ENCODE peak calls at places on chromosomes 11 and 22, in ten cellular contexts. K, A, G, L, F, Y, X, C, J and O are unnamed samples.

GRCh38 chr11:19980957-19981669 is 179.2 kb downstream of the DBX1 start:
- DNase-seq in A (no peak), G (no peak), J (no peak), L (no peak), K (peak; percentile 74), F (peak; percentile 69), Y (peak; percentile 28), X (peak; percentile 55), C (peak; percentile 72), O (peak; percentile 68)

GRCh38 chr22:47127441-47127871 is 365.0 kb downstream of the TBC1D22A start:
- DNase-seq in L (peak; percentile 42), F (no peak), J (peak; percentile 52), K (no peak), A (no peak), Y (no peak), X (no peak), G (no peak), C (peak; percentile 62), O (no peak)

GRCh38 chr11:2305140-2305861 is 3.5 kb downstream of the TSPAN32 start:
- DNase-seq in X (no peak), L (peak; percentile 97), K (peak; percentile 58), Y (peak; percentile 87), F (peak; percentile 23), A (no peak), C (peak; percentile 89), G (peak; percentile 71), J (peak; percentile 95), O (no peak)

GRCh38 chr11:9777525-9777924 is 113.6 kb downstream of the SWAP70 start:
- DNase-seq in X (no peak), Y (no peak), F (no peak), G (no peak), C (no peak), A (no peak), L (no peak), K (no peak), J (no peak), O (no peak)

GRCh38 chr11:2265854-2266585 is 4.4 kb downstream of the ASCL2 start:
- DNase-seq in F (no peak), J (no peak), A (no peak), K (no peak), L (no peak), Y (no peak), C (no peak), G (peak; percentile 16), X (no peak), O (no peak)

GRCh38 chr11:48013269-48013901 is 33.0 kb downstream of the PTPRJ start:
- DNase-seq in J (peak; percentile 58), C (peak; percentile 64), X (no peak), G (peak; percentile 36), F (no peak), K (peak; percentile 65), L (peak; percentile 93), Y (no peak), A (no peak), O (no peak)

GRCh38 chr11:45527898-45528297 is 137.5 kb downstream of the CHST1 start:
- DNase-seq in C (no peak), Y (no peak), X (no peak), J (no peak), K (no peak), G (no peak), F (no peak), L (no peak), A (no peak), O (no peak)

GRCh38 chr11:71240865-71241691 is 11.3 kb downstream of the SHANK2 start:
- DNase-seq in A (peak; percentile 87), K (peak; percentile 94), L (peak; percentile 59), X (peak; percentile 62), F (peak; percentile 55), G (peak; percentile 65), C (no peak), J (no peak), Y (peak; percentile 37), O (peak; percentile 59)

GRCh38 chr11:23403210-23404185 is 543.2 kb upstream of the CCDC179 start:
- DNase-seq in A (no peak), Y (no peak), K (no peak), F (no peak), G (no peak), J (no peak), C (no peak), X (no peak), L (no peak), O (no peak)

GRCh38 chr11:2036863-2037486 is 39.3 kb upstream of the H19 start:
- DNase-seq in C (no peak), A (no peak), Y (no peak), L (no peak), F (no peak), X (no peak), G (no peak), J (no peak), K (no peak), O (no peak)

GRCh38 chr22:24585927-24586546 is 6.8 kb downstream of the LRRC75B start:
- DNase-seq in G (no peak), F (no peak), X (no peak), Y (no peak), L (peak; percentile 52), A (no peak), K (no peak), J (no peak), C (no peak), O (no peak)

GRCh38 chr11:73308003-73308962 is at the start of gene ARHGEF17:
- DNase-seq in G (peak; percentile 78), L (peak; percentile 87), J (peak; percentile 90), K (peak; percentile 76), F (peak; percentile 66), X (no peak), Y (peak; percentile 55), A (no peak), C (peak; percentile 95), O (no peak)

GRCh38 chr11:15107730-15108515 is 6.8 kb upstream of the INSC start:
- DNase-seq in G (no peak), X (no peak), C (no peak), F (peak; percentile 11), L (no peak), J (no peak), K (peak; percentile 55), Y (no peak), A (no peak), O (no peak)
- H3K27me3 ChIP-seq in G (no peaks in the 10 kb centered on the region), X (no peaks in the 10 kb centered on the region), C (no peaks in the 10 kb centered on the region), F (no peaks in the 10 kb centered on the region), L (no peaks in the 10 kb centered on the region), J (no peaks in the 10 kb centered on the region), K (no peaks in the 10 kb centered on the region), Y (no peaks in the 10 kb centered on the region), A (no peaks in the 10 kb centered on the region), O (no peaks in the 10 kb centered on the region)

GRCh38 chr22:35844886-35845285 is 127.2 kb downstream of the APOL5 start:
- DNase-seq in Y (no peak), L (no peak), G (no peak), X (no peak), K (no peak), C (no peak), F (no peak), J (no peak), A (no peak), O (no peak)

GRCh38 chr22:35839811-35840739 is 122.4 kb downstream of the APOL5 start:
- DNase-seq in G (peak; percentile 83), K (peak; percentile 98), C (peak; percentile 90), L (peak; percentile 76), A (peak; percentile 82), J (peak; percentile 85), X (peak; percentile 96), F (peak; percentile 98), Y (peak; percentile 79), O (peak; percentile 82)

GRCh38 chr22:35841907-35842518 is 124.3 kb downstream of the APOL5 start:
- DNase-seq in G (no peak), L (no peak), K (no peak), F (no peak), X (no peak), J (no peak), Y (no peak), C (no peak), A (no peak), O (no peak)

GRCh38 chr22:35842519-35842913 is 124.8 kb downstream of the APOL5 start:
- DNase-seq in J (no peak), X (no peak), F (no peak), G (no peak), C (no peak), A (no peak), L (no peak), K (no peak), Y (no peak), O (no peak)

DNA sequence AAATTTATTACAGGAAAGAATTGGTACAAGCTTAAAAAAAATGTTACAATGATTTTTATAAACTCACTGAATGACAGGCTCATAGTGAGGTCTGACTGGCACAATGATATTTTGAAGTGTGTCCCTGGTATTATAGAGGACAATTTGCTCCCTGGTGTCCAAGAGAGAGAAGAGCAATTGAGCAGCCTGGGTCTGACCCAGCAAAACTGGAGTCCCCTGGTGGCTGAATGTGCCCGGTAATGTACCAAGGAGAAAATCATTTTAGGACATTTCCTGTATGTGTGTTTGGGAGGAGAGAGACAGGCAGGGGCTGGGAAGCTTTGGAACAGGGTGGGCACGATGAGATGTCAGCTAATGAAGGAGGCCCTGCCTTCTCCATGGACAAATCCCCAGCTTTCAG is 125.3 kb downstream of the APOL5 start:
- DNase-seq in J (no peak), C (no peak), G (no peak), Y (peak; percentile 38), L (no peak), F (peak; percentile 11), A (no peak), K (peak; percentile 36), X (no peak), O (no peak)
- TF ChIP-seq CTCF in J (peak; percentile 50), C (peak; percentile 42), G (peak; percentile 42), Y (peak; percentile 60), L (peak; percentile 29), F (peak; percentile 53), A (peak; percentile 65), K (peak; percentile 60), X (peak; percentile 61), O (peak; percentile 63)

GRCh38 chr11:82906931-82907330 is 5.4 kb downstream of the DDIAS start:
- DNase-seq in J (no peak), C (no peak), Y (no peak), A (no peak), F (no peak), G (no peak), K (no peak), L (no peak), X (no peak), O (no peak)
- H3K4me3 ChIP-seq in J (no peak overlapping the region), C (no peak overlapping the region), Y (no peak overlapping the region), A (no peak overlapping the region), F (no peak overlapping the region), G (no peak overlapping the region), K (no peak overlapping the region), L (no peak overlapping the region), X (no peak overlapping the region), O (no peak overlapping the region)

GRCh38 chr11:32774081-32774480 is 20.4 kb downstream of the CCDC73 start:
- DNase-seq in X (no peak), C (no peak), G (no peak), L (no peak), K (no peak), F (no peak), J (no peak), A (no peak), Y (no peak), O (no peak)

GRCh38 chr11:32775908-32776307 is 18.6 kb downstream of the CCDC73 start:
- DNase-seq in L (no peak), K (no peak), J (no peak), Y (no peak), A (no peak), X (no peak), C (no peak), G (no peak), F (no peak), O (no peak)

GRCh38 chr11:32781721-32782120 is 12.7 kb downstream of the CCDC73 start:
- DNase-seq in F (no peak), K (no peak), X (no peak), L (no peak), C (no peak), G (no peak), J (no peak), Y (no peak), A (no peak), O (no peak)

GRCh38 chr11:32779131-32779530 is 15.3 kb downstream of the CCDC73 start:
- DNase-seq in J (no peak), X (no peak), C (no peak), G (no peak), A (no peak), K (no peak), L (no peak), F (no peak), Y (no peak), O (no peak)
- H3K27me3 ChIP-seq in J (peaks cover 4% of the 10 kb centered on the region), X (peaks cover 4% of the 10 kb centered on the region), C (no peaks in the 10 kb centered on the region), G (no peaks in the 10 kb centered on the region), A (no peaks in the 10 kb centered on the region), K (peaks cover 2% of the 10 kb centered on the region), L (no peaks in the 10 kb centered on the region), F (no peaks in the 10 kb centered on the region), Y (no peaks in the 10 kb centered on the region), O (peaks cover 3% of the 10 kb centered on the region)